ENCODE peak calls at places on chromosomes 3 and 15, in ten cellular contexts. J is AG04450; M is mesenchymal stem cell; H is upper lobe of right lung; E is transverse colon; F is psoas muscle; X is CD8-positive, alpha-beta memory T cell; A is A549; Z is WERI-Rb-1; T is GM23338. V is an unnamed sample.

GRCh38 chr3:133007601-133008000 is 30.6 kb upstream of the TMEM108 start:
- DNase-seq in H (no peak), J (no peak), F (no peak), T (no peak), X (no peak), M (no peak), E (no peak), Z (no peak), A (no peak), V (no peak)

GRCh38 chr3:117547956-117548550 is 838.5 kb downstream of the TUSC7 start:
- DNase-seq in T (no peak), H (no peak), A (peak), M (peak), J (peak), Z (no peak), F (no peak), X (no peak), E (no peak), V (peak)

GRCh38 chr15:56042523-56042922 is 49.1 kb upstream of the NEDD4 start:
- DNase-seq in M (no peak), X (no peak), T (no peak), J (no peak), H (no peak), A (no peak), F (no peak), Z (no peak), E (no peak), V (no peak)

GRCh38 chr15:35062164-35063099 is 22.7 kb downstream of the NANOGP8 start:
- DNase-seq in H (no peak), F (no peak), J (no peak), X (no peak), A (no peak), M (no peak), E (no peak), T (peak), Z (no peak), V (no peak)

GRCh38 chr15:62119224-62119925 is 45.7 kb downstream of the C2CD4B start:
- DNase-seq in A (peak), Z (no peak), J (peak), M (peak), H (no peak), E (no peak), X (no peak), T (no peak), F (no peak), V (peak)

GRCh38 chr3:172259191-172259590 is 189.1 kb downstream of the GHSR start:
- DNase-seq in H (no peak), F (no peak), M (no peak), E (no peak), A (no peak), J (no peak), T (no peak), X (no peak), Z (no peak), V (peak)

GRCh38 chr3:90062631-90063200 is 955.3 kb downstream of the EPHA3 start:
- DNase-seq in Z (no peak), M (peak), E (no peak), H (no peak), F (no peak), J (no peak), A (no peak), T (no peak), X (no peak), V (no peak)

GRCh38 chr3:10980216-10980799 is 12.2 kb upstream of the SLC6A1 start:
- DNase-seq in T (no peak), E (no peak), F (no peak), X (no peak), H (no peak), Z (no peak), J (no peak), M (no peak), A (no peak), V (no peak)

GRCh38 chr15:21269121-21269520 is 171.2 kb downstream of the POTEB3 start:
- DNase-seq in F (no peak), X (no peak), M (no peak), E (no peak), A (no peak), J (no peak), T (no peak), H (peak), Z (no peak), V (no peak)

GRCh38 chr3:45124379-45124778 is 21.8 kb downstream of the CDCP1 start:
- DNase-seq in Z (no peak), J (no peak), A (peak), F (peak), M (peak), E (no peak), X (no peak), T (no peak), H (no peak), V (peak)

GRCh38 chr3:193452338-193452737 is 73.8 kb upstream of the ATP13A5 start:
- DNase-seq in A (no peak), H (no peak), M (no peak), J (no peak), E (no peak), Z (no peak), T (peak), F (no peak), X (no peak), V (no peak)

GRCh38 chr3:72887723-72888545 is at the start of gene GXYLT2:
- DNase-seq in E (peak), T (peak), H (peak), Z (peak), A (peak), X (no peak), M (peak), J (no peak), F (peak), V (peak)

GRCh38 chr3:31772155-31772761 is 208.8 kb downstream of the OSBPL10 start:
- DNase-seq in T (no peak), F (no peak), J (no peak), A (no peak), H (no peak), M (no peak), E (no peak), X (no peak), Z (no peak), V (no peak)

GRCh38 chr15:50077655-50078054 is 41.4 kb downstream of the ATP8B4 start:
- DNase-seq in H (no peak), F (no peak), X (no peak), A (no peak), Z (no peak), T (no peak), J (no peak), M (no peak), E (no peak), V (no peak)

GRCh38 chr15:50084932-50085331 is 34.1 kb downstream of the ATP8B4 start:
- DNase-seq in H (no peak), Z (no peak), E (no peak), F (no peak), M (no peak), X (no peak), A (no peak), J (no peak), T (no peak), V (no peak)

DNA sequence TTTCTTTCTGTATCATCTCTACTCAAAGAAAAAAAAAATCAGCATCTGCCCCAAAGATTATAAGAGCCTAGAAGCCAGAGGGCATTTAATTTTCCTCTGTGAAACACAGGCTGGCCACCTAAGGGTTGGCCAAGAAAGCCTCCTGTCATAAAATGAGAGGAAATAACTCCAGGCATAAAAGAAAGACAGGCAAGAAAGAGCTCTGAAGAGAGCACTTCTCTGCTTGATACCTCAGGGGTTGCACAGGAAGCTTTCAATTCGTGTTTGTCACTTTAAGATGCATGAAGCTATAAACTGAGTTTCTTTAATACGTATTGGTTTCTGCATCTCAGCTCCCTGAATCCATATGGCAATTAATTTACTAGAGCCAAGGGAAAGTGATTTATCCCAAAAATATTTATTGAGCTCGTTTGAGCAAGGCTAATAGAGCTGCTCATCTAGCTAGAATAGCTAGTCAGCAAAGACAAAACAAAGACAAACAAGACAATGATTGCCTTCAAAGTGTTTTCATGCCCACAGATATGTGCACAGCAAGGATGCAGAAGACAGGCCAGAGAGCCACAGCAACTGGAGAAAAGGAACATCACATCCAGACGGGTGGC is 35.5 kb downstream of the ATP8B4 start:
- DNase-seq in F (no peak), A (no peak), E (no peak), Z (no peak), M (no peak), J (no peak), X (no peak), H (no peak), T (no peak), V (no peak)
- H3K4me3 ChIP-seq in F (no peak), A (no peak), E (no peak), Z (no peak), M (no peak), J (no peak), X (no peak), H (no peak), T (no peak), V (no peak)

GRCh38 chr3:67624078-67624477 is 30.3 kb downstream of the SUCLG2 start:
- DNase-seq in Z (no peak), T (no peak), A (no peak), E (no peak), X (no peak), H (no peak), J (no peak), F (no peak), M (no peak), V (no peak)
- H3K27ac ChIP-seq in Z (no peak), T (no peak), A (no peak), E (no peak), X (no peak), H (no peak), J (no peak), F (no peak), M (no peak), V (no peak)

GRCh38 chr3:146468234-146468931 is 978 bp downstream of the PLSCR2 start:
- DNase-seq in X (no peak), J (no peak), T (no peak), H (no peak), F (no peak), A (no peak), E (no peak), M (no peak), Z (no peak), V (no peak)
- H3K4me3 ChIP-seq in X (no peak), J (no peak), T (peak), H (no peak), F (no peak), A (peak), E (no peak), M (no peak), Z (no peak), V (no peak)

GRCh38 chr3:170738756-170739155 is 131.2 kb downstream of the RPL22L1 start:
- DNase-seq in A (no peak), E (no peak), M (no peak), Z (no peak), H (no peak), F (no peak), X (no peak), T (no peak), J (no peak), V (no peak)

GRCh38 chr3:170734043-170734736 is 135.8 kb downstream of the RPL22L1 start:
- DNase-seq in F (no peak), M (no peak), H (no peak), X (no peak), T (peak), E (no peak), J (no peak), Z (no peak), A (no peak), V (no peak)

GRCh38 chr3:170734737-170735070 is 135.3 kb downstream of the RPL22L1 start:
- DNase-seq in T (no peak), M (peak), E (no peak), H (no peak), Z (no peak), J (no peak), A (no peak), F (no peak), X (no peak), V (no peak)

GRCh38 chr3:170737763-170738162 is 132.2 kb downstream of the RPL22L1 start:
- DNase-seq in X (no peak), M (no peak), Z (no peak), T (no peak), H (no peak), E (no peak), J (no peak), F (no peak), A (no peak), V (no peak)

DNA sequence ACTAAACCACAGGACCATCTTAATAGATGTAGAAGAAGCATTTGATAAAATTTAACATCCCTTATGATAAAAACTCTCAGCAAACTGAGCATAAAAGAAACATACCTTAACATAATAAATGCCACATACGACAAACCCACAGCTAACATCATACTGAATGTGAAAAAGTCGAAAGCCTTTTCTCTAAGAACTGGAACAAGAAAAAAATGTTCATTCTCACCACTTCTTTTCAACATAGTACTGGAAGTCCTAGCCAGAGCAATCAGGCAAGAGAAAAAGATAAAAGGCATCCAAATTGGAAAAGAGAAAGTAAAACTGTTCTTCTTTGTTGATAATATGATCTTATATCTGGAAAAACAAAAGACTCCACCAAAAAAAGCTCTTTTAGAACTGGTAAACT is 134.2 kb downstream of the RPL22L1 start:
- DNase-seq in F (no peak), J (no peak), M (no peak), E (no peak), H (no peak), Z (no peak), T (no peak), X (no peak), A (no peak), V (no peak)
- H3K27ac ChIP-seq in F (no peak), J (no peak), M (no peak), E (no peak), H (no peak), Z (no peak), T (no peak), X (no peak), A (no peak), V (no peak)

GRCh38 chr3:71786551-71786950 is 1.6 kb upstream of the PROK2 start:
- DNase-seq in M (no peak), A (no peak), H (no peak), J (no peak), X (no peak), E (no peak), Z (no peak), F (no peak), T (peak), V (no peak)

GRCh38 chr3:71787851-71788405 is 3.0 kb upstream of the PROK2 start:
- DNase-seq in F (no peak), A (no peak), E (no peak), M (no peak), X (no peak), J (no peak), H (no peak), T (no peak), Z (no peak), V (no peak)

GRCh38 chr3:71784201-71784913 is 591 bp downstream of the PROK2 start:
- DNase-seq in H (no peak), Z (no peak), X (no peak), T (peak), J (no peak), E (no peak), M (no peak), F (no peak), A (no peak), V (no peak)

GRCh38 chr3:71785594-71786472 is 885 bp upstream of the PROK2 start:
- DNase-seq in F (no peak), T (peak), H (no peak), X (no peak), J (no peak), A (no peak), M (no peak), Z (no peak), E (no peak), V (no peak)

GRCh38 chr3:71784914-71785593 is at the start of gene PROK2:
- DNase-seq in E (no peak), H (peak), Z (peak), X (peak), F (peak), M (no peak), J (no peak), A (no peak), T (peak), V (no peak)
- H3K4me3 ChIP-seq in E (peak), H (peak), Z (peak), X (no peak), F (peak), M (peak), J (peak), A (peak), T (peak), V (no peak)

GRCh38 chr3:122245513-122246174 is 62.2 kb downstream of the CASR start:
- DNase-seq in A (no peak), H (no peak), T (no peak), F (no peak), X (no peak), J (peak), Z (no peak), E (no peak), M (peak), V (peak)

GRCh38 chr3:122251428-122251827 is 68.0 kb downstream of the CASR start:
- DNase-seq in A (no peak), H (no peak), J (no peak), E (no peak), T (no peak), F (no peak), M (no peak), X (no peak), Z (no peak), V (no peak)

GRCh38 chr3:122247825-122248185 is 64.3 kb downstream of the CASR start:
- DNase-seq in A (no peak), X (no peak), Z (no peak), E (no peak), F (no peak), T (no peak), J (no peak), M (no peak), H (no peak), V (no peak)

GRCh38 chr3:122246214-122246613 is 62.7 kb downstream of the CASR start:
- DNase-seq in J (no peak), F (no peak), A (no peak), M (peak), Z (no peak), T (no peak), E (no peak), X (no peak), H (no peak), V (no peak)

GRCh38 chr3:122247087-122247824 is 63.8 kb downstream of the CASR start:
- DNase-seq in J (no peak), H (no peak), X (no peak), F (no peak), Z (no peak), T (no peak), M (no peak), E (no peak), A (no peak), V (no peak)
- H3K27ac ChIP-seq in J (no peak), H (no peak), X (no peak), F (no peak), Z (no peak), T (no peak), M (no peak), E (peak), A (no peak), V (no peak)

DNA sequence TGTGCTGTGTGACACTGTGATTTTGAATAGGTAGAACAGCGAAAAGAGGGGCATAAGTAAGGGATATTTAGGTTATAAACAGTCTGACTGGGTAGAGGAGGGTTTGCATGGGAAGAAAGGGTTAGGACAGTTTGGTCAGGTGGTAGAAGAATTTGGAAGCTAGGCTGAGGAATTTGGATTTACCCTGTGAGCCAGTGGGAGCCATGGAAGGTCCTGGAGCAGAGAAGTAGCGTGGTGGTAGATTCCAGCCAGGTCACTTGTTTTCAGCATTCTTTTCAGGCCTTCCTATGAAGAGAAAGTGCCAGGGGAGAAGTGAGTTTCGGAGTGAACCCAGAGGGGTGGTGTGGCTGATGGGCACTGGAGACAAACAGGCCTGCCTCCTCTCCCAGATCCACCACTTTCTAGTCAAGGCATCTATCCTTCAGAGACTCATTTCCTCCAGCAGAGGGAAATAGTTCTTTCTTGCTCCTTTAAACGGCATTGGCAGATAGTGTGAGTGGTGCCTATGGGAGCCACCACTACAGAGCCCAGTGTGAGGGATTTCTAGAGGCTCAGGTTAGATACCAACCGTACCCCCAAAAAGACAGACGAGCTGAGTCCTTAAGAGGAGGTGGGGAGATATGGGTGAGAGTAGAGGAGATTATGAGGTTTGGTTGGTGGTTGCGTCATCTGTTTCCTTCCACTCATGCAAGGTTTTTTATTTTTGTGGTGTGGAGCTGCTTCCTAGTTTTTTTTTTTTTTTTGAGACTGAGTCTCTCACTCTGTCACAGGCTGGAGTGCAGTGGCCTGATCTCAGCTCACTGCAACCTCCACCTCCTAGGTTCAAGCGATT is 21.2 kb downstream of the PXK start:
- DNase-seq in X (no peak), M (peak), A (no peak), E (no peak), J (no peak), H (no peak), T (peak), F (no peak), Z (no peak), V (no peak)
- H3K4me3 ChIP-seq in X (no peak), M (no peak), A (no peak), E (no peak), J (no peak), H (no peak), T (no peak), F (no peak), Z (no peak), V (no peak)

GRCh38 chr3:195098741-195099525 is 172.0 kb downstream of the XXYLT1 start:
- DNase-seq in J (no peak), H (peak), T (no peak), F (no peak), A (no peak), M (no peak), X (no peak), E (no peak), Z (no peak), V (no peak)
- H3K27ac ChIP-seq in J (no peak), H (peak), T (no peak), F (no peak), A (no peak), M (no peak), X (no peak), E (no peak), Z (no peak), V (no peak)

DNA sequence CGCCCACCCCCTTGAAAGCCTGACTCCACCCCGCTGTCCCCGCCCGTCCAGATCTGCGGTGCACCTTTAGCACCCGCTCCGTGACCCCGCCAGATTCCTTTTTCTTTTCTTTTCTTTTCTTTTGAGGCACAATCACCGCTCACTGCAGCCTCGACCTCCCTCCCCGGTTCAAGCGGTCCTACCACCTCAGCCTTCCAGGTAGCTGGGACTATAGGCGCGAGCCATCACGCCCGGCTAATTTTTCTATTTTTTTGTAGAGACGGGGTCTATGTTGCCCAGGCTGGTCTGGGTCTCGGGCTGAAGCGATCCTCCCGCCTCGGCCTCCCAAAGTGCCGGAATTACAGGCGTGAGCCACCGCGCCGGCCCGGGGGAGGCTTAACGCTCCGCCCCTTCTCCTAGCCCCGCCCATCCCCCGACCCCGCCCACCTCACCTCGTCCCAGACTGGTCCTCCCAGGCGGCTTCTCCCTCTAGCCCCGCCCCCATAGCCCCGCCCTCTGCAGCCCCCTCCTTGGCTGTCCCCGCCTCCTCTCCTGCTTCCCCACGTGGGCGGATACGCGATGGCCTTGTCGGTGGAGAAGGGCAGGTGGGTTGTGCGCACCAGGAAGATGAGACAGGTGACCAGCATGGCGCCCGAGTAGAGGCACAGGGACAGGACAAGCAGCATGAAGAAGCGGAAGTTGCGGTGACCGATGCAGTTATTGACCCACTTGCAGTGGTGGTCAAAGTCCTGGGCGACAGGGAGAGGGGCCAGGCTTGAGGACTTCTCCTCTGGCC is 3.2 kb downstream of the ZDHHC19 start:
- DNase-seq in Z (no peak), E (peak), F (peak), J (no peak), T (peak), A (peak), H (peak), M (peak), X (peak), V (peak)
- H3K4me3 ChIP-seq in Z (no peak), E (peak), F (peak), J (peak), T (peak), A (peak), H (peak), M (peak), X (peak), V (peak)

GRCh38 chr15:94231728-94232086 is 346 bp downstream of the MCTP2 start:
- DNase-seq in F (no peak), T (peak), J (no peak), X (no peak), Z (no peak), M (peak), H (no peak), A (no peak), E (peak), V (no peak)
- H3K27ac ChIP-seq in F (no peak), T (no peak), J (no peak), X (no peak), Z (no peak), M (no peak), H (peak), A (no peak), E (peak), V (no peak)